ENCODE peak calls at places on chromosomes 2 and 18, in seven cellular contexts. W is CD8-positive, alpha-beta T cell; J is heart left ventricle; Z is HepG2; A is H7; S is upper lobe of right lung; M is CD4-positive, alpha-beta memory T cell. N is an unnamed sample.

GRCh38 chr2:184692137-184692734 is 93.9 kb downstream of the ZNF804A start:
- DNase-seq in Z (no peak), J (no peak), M (no peak), A (no peak), W (no peak), S (no peak), N (no peak)

GRCh38 chr18:427005-427404 is 73.5 kb downstream of the COLEC12 start:
- DNase-seq in Z (no peak), S (no peak), M (no peak), W (no peak), J (no peak), A (no peak), N (no peak)

GRCh38 chr18:13112982-13113381 is 105.6 kb upstream of the LDLRAD4 start:
- DNase-seq in M (no peak), S (no peak), J (peak; percentile 81), A (peak; percentile 84), W (no peak), Z (peak; percentile 81), N (peak; percentile 8)

GRCh38 chr2:217790681-217791392 is 212.0 kb downstream of the TNS1 start:
- DNase-seq in S (no peak), M (no peak), Z (no peak), J (peak; percentile 8), A (peak; percentile 4), W (no peak), N (no peak)

GRCh38 chr2:208653383-208653782 is 246.8 kb downstream of the PTH2R start:
- DNase-seq in M (no peak), J (no peak), Z (no peak), W (no peak), A (no peak), S (no peak), N (no peak)

GRCh38 chr2:240627736-240628506 is 2.6 kb downstream of the GPR35 start:
- DNase-seq in W (no peak), J (no peak), A (peak; percentile 50), Z (no peak), S (peak; percentile 52), M (no peak), N (no peak)

GRCh38 chr18:9771977-9772660 is 64.0 kb downstream of the RAB31 start:
- DNase-seq in Z (no peak), W (no peak), A (no peak), S (no peak), J (no peak), M (no peak), N (no peak)

GRCh38 chr2:15547100-15547499 is 14.0 kb downstream of the NBAS start:
- DNase-seq in Z (no peak), M (no peak), S (no peak), J (no peak), W (no peak), A (no peak), N (peak; percentile 39)

GRCh38 chr2:58046585-58047372 is at the start of gene VRK2:
- DNase-seq in J (peak; percentile 94), M (peak; percentile 89), Z (peak; percentile 91), A (peak; percentile 90), W (peak; percentile 66), S (peak; percentile 97), N (peak; percentile 72)

GRCh38 chr2:190815223-190815622 is 65.4 kb upstream of the GLS start:
- DNase-seq in A (no peak), Z (no peak), J (no peak), S (no peak), M (no peak), W (no peak), N (peak; percentile 52)

GRCh38 chr2:26632624-26633185 is 8.5 kb downstream of the CIB4 start:
- DNase-seq in M (no peak), J (no peak), W (no peak), Z (no peak), A (no peak), S (peak; percentile 42), N (no peak)

GRCh38 chr2:209960676-209961630 is 41.5 kb upstream of the RPE start:
- DNase-seq in S (no peak), W (no peak), Z (peak; percentile 67), M (peak; percentile 13), A (peak; percentile 49), J (no peak), N (no peak)

GRCh38 chr2:38095996-38096861 is 20.3 kb upstream of the CYP1B1 start:
- DNase-seq in M (no peak), W (no peak), A (no peak), S (no peak), J (peak; percentile 82), Z (no peak), N (peak; percentile 71)

GRCh38 chr2:181686566-181687185 is 6.4 kb upstream of the NEUROD1 start:
- DNase-seq in S (no peak), A (no peak), J (no peak), Z (no peak), M (no peak), W (no peak), N (no peak)

GRCh38 chr18:32802606-32803451 is 30.0 kb upstream of the KLHL14 start:
- DNase-seq in W (no peak), A (no peak), Z (peak; percentile 43), J (no peak), M (no peak), S (no peak), N (no peak)

GRCh38 chr2:238771639-238772038 is 76.2 kb upstream of the TWIST2 start:
- DNase-seq in Z (no peak), J (no peak), A (no peak), S (no peak), W (no peak), M (no peak), N (no peak)

GRCh38 chr2:241900251-241901017 is 30.9 kb downstream of the RTP5 start:
- DNase-seq in Z (no peak), W (no peak), M (no peak), S (peak; percentile 53), A (peak; percentile 41), J (peak; percentile 49), N (no peak)

GRCh38 chr18:2223859-2224258 is 347.4 kb downstream of the METTL4 start:
- DNase-seq in J (no peak), M (no peak), A (peak; percentile 10), Z (peak; percentile 11), S (no peak), W (no peak), N (peak; percentile 8)

GRCh38 chr2:118417417-118418125 is 329.3 kb downstream of the INSIG2 start:
- DNase-seq in A (no peak), M (no peak), W (no peak), J (no peak), S (no peak), Z (no peak), N (no peak)
- H3K4me3 ChIP-seq in A (no peak overlapping the region), M (no peak overlapping the region), W (no peak overlapping the region), J (no peak overlapping the region), S (no peak overlapping the region), Z (no peak overlapping the region), N (no peak overlapping the region)

GRCh38 chr2:85854166-85854509 is 34.7 kb downstream of the ST3GAL5 start:
- DNase-seq in Z (no peak), W (no peak), M (no peak), A (no peak), S (no peak), J (no peak), N (no peak)
- H3K4me3 ChIP-seq in Z (no peak overlapping the region), W (peak overlapping the region; percentile 48), M (peak overlapping the region; percentile 48), A (no peak overlapping the region), S (peak overlapping the region; percentile 10), J (no peak overlapping the region), N (no peak overlapping the region)

GRCh38 chr2:1173528-1173927 is 222.9 kb downstream of the SNTG2 start:
- DNase-seq in J (no peak), M (no peak), A (peak; percentile 58), S (no peak), Z (no peak), W (no peak), N (no peak)
- H3K4me3 ChIP-seq in J (no peak overlapping the region), M (no peak overlapping the region), A (no peak overlapping the region), S (no peak overlapping the region), Z (no peak overlapping the region), W (no peak overlapping the region), N (no peak overlapping the region)

DNA sequence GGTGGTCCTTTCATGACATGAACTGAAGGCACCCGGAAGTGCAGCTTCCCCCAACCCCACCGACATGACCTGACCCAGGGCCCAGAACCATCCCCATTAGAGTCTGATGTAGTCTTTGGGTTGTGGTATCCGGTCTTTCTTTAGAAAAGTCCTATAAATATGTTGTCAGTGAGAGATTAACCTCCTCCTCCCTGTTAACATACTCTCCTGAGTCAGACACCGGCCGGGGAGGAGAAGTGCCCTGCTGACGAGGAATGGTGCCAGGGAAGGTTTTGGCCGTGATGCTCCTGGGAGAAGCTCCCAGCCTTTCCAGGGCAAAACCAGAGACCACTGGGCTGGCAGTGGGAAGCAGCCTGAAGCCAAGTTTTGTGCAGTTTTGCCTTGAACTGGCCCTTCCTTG is 109.0 kb downstream of the LAMA3 start:
- DNase-seq in M (no peak), A (no peak), S (no peak), W (no peak), J (no peak), Z (no peak), N (no peak)
- H3K4me3 ChIP-seq in M (no peak overlapping the region), A (no peak overlapping the region), S (no peak overlapping the region), W (no peak overlapping the region), J (no peak overlapping the region), Z (no peak overlapping the region), N (no peak overlapping the region)

DNA sequence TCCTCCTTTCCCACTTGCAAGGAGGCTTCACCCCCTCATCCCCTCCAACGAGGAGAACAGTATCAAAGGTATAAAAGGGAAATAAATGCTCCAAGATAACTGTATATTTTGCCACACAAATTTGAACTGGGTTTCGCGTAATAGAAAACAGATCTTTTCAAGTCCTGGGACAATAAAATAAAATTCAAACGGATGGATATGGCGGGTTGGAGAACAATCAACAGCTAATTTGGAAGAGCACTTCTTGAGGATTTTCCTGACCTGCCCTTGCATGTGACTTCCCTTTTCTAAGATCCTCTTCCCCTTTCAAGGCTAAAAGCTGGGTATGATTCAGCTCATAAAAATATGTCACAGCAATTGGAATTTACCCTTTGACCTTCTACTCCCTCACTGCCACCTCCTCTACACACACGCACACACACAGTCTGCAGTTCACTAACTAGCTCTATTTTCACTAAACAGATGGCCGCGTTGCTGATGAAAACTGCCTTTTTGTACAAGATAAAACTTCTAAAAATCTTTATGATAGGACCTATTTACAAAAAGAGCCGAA is 386.9 kb downstream of the FIGN start:
- DNase-seq in A (no peak), W (no peak), Z (peak; percentile 34), J (no peak), S (no peak), M (no peak), N (no peak)
- H3K4me3 ChIP-seq in A (peak overlapping the region; percentile 59), W (no peak overlapping the region), Z (no peak overlapping the region), J (peak overlapping the region; percentile 45), S (peak overlapping the region; percentile 37), M (no peak overlapping the region), N (no peak overlapping the region)

GRCh38 chr2:176592230-176592629 is 323.0 kb downstream of the MTX2 start:
- DNase-seq in W (no peak), J (no peak), A (no peak), Z (no peak), M (no peak), S (no peak), N (no peak)
- H3K4me3 ChIP-seq in W (no peak overlapping the region), J (no peak overlapping the region), A (no peak overlapping the region), Z (no peak overlapping the region), M (no peak overlapping the region), S (no peak overlapping the region), N (no peak overlapping the region)

GRCh38 chr2:77512521-77512920 is 9.7 kb downstream of the LRRTM4 start:
- DNase-seq in S (no peak), J (no peak), Z (no peak), W (no peak), M (no peak), A (no peak), N (no peak)
- H3K4me3 ChIP-seq in S (no peak overlapping the region), J (no peak overlapping the region), Z (no peak overlapping the region), W (no peak overlapping the region), M (no peak overlapping the region), A (no peak overlapping the region), N (no peak overlapping the region)